ENCODE peak calls at places on chromosomes 2 and 18, in four cellular contexts. P is cardiac fibroblast, W is HEK293T, E is fibroblast of mammary gland. J is an unnamed sample.
A peak's percentile ranks its signal among the peaks of the same experiment; 100 is the strongest.

GRCh38 chr2:109612991-109613921 is 510 bp downstream of the SEPTIN10 start:
- DNase-seq in P (peak; percentile 78), W (peak; percentile 23), E (peak; percentile 72), J (no peak)

GRCh38 chr2:10452334-10452733 is 4.2 kb upstream of the ODC1 start:
- DNase-seq in P (peak; percentile 76), W (no peak), E (peak; percentile 88), J (no peak)

GRCh38 chr2:38668787-38669479 is 3.0 kb downstream of the GALM start:
- DNase-seq in P (no peak), W (no peak), E (no peak), J (no peak)

GRCh38 chr18:79554321-79554720 is 125.3 kb upstream of the CTDP1 start:
- DNase-seq in P (no peak), W (no peak), E (no peak), J (no peak)

GRCh38 chr18:72675394-72675793 is 131.3 kb upstream of the CBLN2 start:
- DNase-seq in P (peak; percentile 38), W (no peak), E (no peak), J (no peak)

GRCh38 chr18:46067431-46068007 is 4.5 kb downstream of the PSTPIP2 start:
- DNase-seq in P (peak; percentile 22), W (no peak), E (peak; percentile 37), J (no peak)

GRCh38 chr2:161237397-161238263 is 70.6 kb upstream of the PSMD14 start:
- DNase-seq in P (peak; percentile 43), W (no peak), E (peak; percentile 54), J (peak; percentile 47)

GRCh38 chr18:61891271-61891670 is 1.5 kb downstream of the RNF152 start:
- DNase-seq in P (no peak), W (no peak), E (no peak), J (no peak)

GRCh38 chr2:240593703-240594451 is 7.3 kb downstream of the CAPN10 start:
- DNase-seq in P (no peak), W (no peak), E (no peak), J (no peak)

GRCh38 chr2:136495636-136496035 is 269.7 kb upstream of the THSD7B start:
- DNase-seq in P (no peak), W (no peak), E (no peak), J (no peak)

GRCh38 chr2:239396881-239397681 is 3.7 kb downstream of the HDAC4 start:
- DNase-seq in P (no peak), W (no peak), E (no peak), J (no peak)

GRCh38 chr2:51734115-51734514 is 702.2 kb upstream of the NRXN1 start:
- DNase-seq in P (peak; percentile 55), W (no peak), E (peak; percentile 48), J (no peak)

GRCh38 chr2:16112972-16113560 is 172.7 kb downstream of the MYCN start:
- DNase-seq in P (no peak), W (no peak), E (no peak), J (no peak)

GRCh38 chr18:10518595-10519273 is 7.1 kb upstream of the NAPG start:
- DNase-seq in P (peak; percentile 71), W (peak; percentile 10), E (peak; percentile 41), J (no peak)

GRCh38 chr18:38493991-38494559 is 928.5 kb upstream of the CELF4 start:
- DNase-seq in P (no peak), W (no peak), E (no peak), J (no peak)

GRCh38 chr2:86337235-86338099 is at the start of gene REEP1:
- DNase-seq in P (peak; percentile 6), W (peak; percentile 74), E (no peak), J (no peak)

GRCh38 chr18:54888933-54889332 is 60.7 kb downstream of the RAB27B start:
- DNase-seq in P (peak; percentile 45), W (no peak), E (peak; percentile 77), J (no peak)

GRCh38 chr2:85438291-85439110 is 20.0 kb downstream of the SH2D6 start:
- DNase-seq in P (no peak), W (no peak), E (no peak), J (no peak)

GRCh38 chr2:146321175-146321574 is 1523.7 kb upstream of the ACVR2A start:
- DNase-seq in P (peak; percentile 18), W (no peak), E (peak; percentile 60), J (no peak)

GRCh38 chr2:239055756-239056493 is 208.0 kb downstream of the TWIST2 start:
- DNase-seq in P (no peak), W (no peak), E (peak; percentile 47), J (no peak)

GRCh38 chr2:142756430-142756829 is 121.0 kb upstream of the KYNU start:
- DNase-seq in P (peak; percentile 0), W (no peak), E (peak; percentile 71), J (no peak)

GRCh38 chr2:223797811-223798721 is 39.3 kb downstream of the AP1S3 start:
- DNase-seq in P (peak; percentile 66), W (no peak), E (peak; percentile 58), J (no peak)

GRCh38 chr2:33121925-33122324 is 175.2 kb downstream of the LTBP1 start:
- DNase-seq in P (no peak), W (no peak), E (no peak), J (no peak)

GRCh38 chr2:120867290-120868231 is 131.9 kb downstream of the GLI2 start:
- DNase-seq in P (peak; percentile 92), W (no peak), E (peak; percentile 70), J (no peak)

GRCh38 chr2:12048551-12048950 is 302.1 kb downstream of the LPIN1 start:
- DNase-seq in P (no peak), W (peak; percentile 19), E (no peak), J (no peak)

GRCh38 chr2:232979871-232980461 is 33.1 kb downstream of the NGEF start:
- DNase-seq in P (peak; percentile 24), W (no peak), E (peak; percentile 92), J (no peak)

GRCh38 chr2:219722276-219722883 is 95.0 kb downstream of the SLC4A3 start:
- DNase-seq in P (no peak), W (no peak), E (peak; percentile 25), J (no peak)

GRCh38 chr18:23982154-23983071 is 32.1 kb upstream of the TTC39C start:
- DNase-seq in P (peak; percentile 83), W (no peak), E (peak; percentile 82), J (no peak)

GRCh38 chr2:157348291-157348921 is 22.8 kb upstream of the ERMN start:
- DNase-seq in P (no peak), W (no peak), E (no peak), J (no peak)

GRCh38 chr2:115084446-115084845 is 642.0 kb downstream of the DPP10 start:
- DNase-seq in P (no peak), W (no peak), E (no peak), J (no peak)

GRCh38 chr2:105578166-105578565 is 166.5 kb upstream of the NCK2 start:
- DNase-seq in P (no peak), W (no peak), E (no peak), J (no peak)

GRCh38 chr2:236691799-236692167 is 122.2 kb downstream of the ACKR3 start:
- DNase-seq in P (peak; percentile 30), W (no peak), E (no peak), J (no peak)

GRCh38 chr2:177716484-177716883 is 323.9 kb downstream of the AGPS start:
- DNase-seq in P (no peak), W (no peak), E (no peak), J (no peak)

GRCh38 chr2:216339456-216340279 is 32.6 kb downstream of the MARCHF4 start:
- DNase-seq in P (peak; percentile 87), W (peak; percentile 31), E (peak; percentile 47), J (no peak)

J was measured in T-helper 22 cell.